ENCODE peak calls at places on chromosomes 11 and 22, in six cellular contexts. One of them, this sample, is unnamed. For H3K9me3, the result is how much of the 10 kb centered on the place peaks cover.

GRCh38 chr22:35564975-35565867 is 24.6 kb downstream of the RASD2 start:
- DNase-seq in colonic mucosa: no peak
- DNase-seq in ovary: no peak
- DNase-seq in left ventricle myocardium inferior: no peak
- DNase-seq in kidney: no peak
- DNase-seq in spleen: no peak
- DNase-seq in this sample: no peak

GRCh38 chr11:4607111-4607510 is 920 bp downstream of the TRIM68 start:
- DNase-seq in spleen: no peak
- DNase-seq in ovary: no peak
- DNase-seq in colonic mucosa: no peak
- DNase-seq in kidney: no peak
- DNase-seq in left ventricle myocardium inferior: no peak
- DNase-seq in this sample: no peak

GRCh38 chr11:57742087-57742452 is 779 bp downstream of the SELENOH start:
- DNase-seq in kidney: no peak
- DNase-seq in colonic mucosa: no peak
- DNase-seq in ovary: no peak
- DNase-seq in left ventricle myocardium inferior: no peak
- DNase-seq in spleen: peak
- DNase-seq in this sample: no peak

GRCh38 chr11:35290876-35291275 is 128.5 kb downstream of the SLC1A2 start:
- DNase-seq in colonic mucosa: no peak
- DNase-seq in kidney: no peak
- DNase-seq in left ventricle myocardium inferior: no peak
- DNase-seq in ovary: no peak
- DNase-seq in spleen: no peak
- DNase-seq in this sample: no peak

GRCh38 chr22:36129985-36130384 is 30.6 kb downstream of the APOL3 start:
- DNase-seq in colonic mucosa: no peak
- DNase-seq in ovary: no peak
- DNase-seq in spleen: no peak
- DNase-seq in kidney: no peak
- DNase-seq in left ventricle myocardium inferior: no peak
- DNase-seq in this sample: no peak

GRCh38 chr11:119755351-119756071 is 26.5 kb upstream of the NECTIN1 start:
- DNase-seq in ovary: no peak
- DNase-seq in colonic mucosa: no peak
- DNase-seq in spleen: peak
- DNase-seq in left ventricle myocardium inferior: no peak
- DNase-seq in kidney: no peak
- DNase-seq in this sample: no peak

GRCh38 chr11:42048141-42048540 is 588.7 kb upstream of the LRRC4C start:
- DNase-seq in spleen: no peak
- DNase-seq in colonic mucosa: no peak
- DNase-seq in left ventricle myocardium inferior: no peak
- DNase-seq in ovary: no peak
- DNase-seq in kidney: no peak
- DNase-seq in this sample: no peak

GRCh38 chr11:10325398-10326079 is 20.7 kb downstream of the ADM start:
- DNase-seq in kidney: no peak
- DNase-seq in left ventricle myocardium inferior: no peak
- DNase-seq in spleen: no peak
- DNase-seq in ovary: no peak
- DNase-seq in colonic mucosa: no peak
- DNase-seq in this sample: no peak

GRCh38 chr11:12233602-12233925 is 123.2 kb downstream of the MICAL2 start:
- DNase-seq in colonic mucosa: no peak
- DNase-seq in spleen: no peak
- DNase-seq in kidney: no peak
- DNase-seq in ovary: no peak
- DNase-seq in left ventricle myocardium inferior: no peak
- DNase-seq in this sample: no peak

GRCh38 chr11:19910931-19911330 is 198.3 kb downstream of the NAV2 start:
- DNase-seq in colonic mucosa: no peak
- DNase-seq in ovary: no peak
- DNase-seq in left ventricle myocardium inferior: no peak
- DNase-seq in kidney: no peak
- DNase-seq in spleen: no peak
- DNase-seq in this sample: no peak

GRCh38 chr11:60845338-60845737 is 3.4 kb downstream of the CCDC86 start:
- DNase-seq in left ventricle myocardium inferior: no peak
- DNase-seq in colonic mucosa: no peak
- DNase-seq in spleen: no peak
- DNase-seq in ovary: no peak
- DNase-seq in kidney: no peak
- DNase-seq in this sample: no peak

GRCh38 chr11:28417601-28418323 is 309.6 kb downstream of the METTL15 start:
- DNase-seq in kidney: no peak
- DNase-seq in spleen: no peak
- DNase-seq in ovary: no peak
- DNase-seq in colonic mucosa: no peak
- DNase-seq in left ventricle myocardium inferior: no peak
- DNase-seq in this sample: peak

GRCh38 chr11:86782781-86783180 is 17.6 kb upstream of the PRSS23 start:
- DNase-seq in spleen: no peak
- DNase-seq in kidney: no peak
- DNase-seq in colonic mucosa: no peak
- DNase-seq in left ventricle myocardium inferior: no peak
- DNase-seq in ovary: no peak
- DNase-seq in this sample: no peak

GRCh38 chr11:69439651-69440464 is 41.6 kb upstream of the LINC01488 start:
- DNase-seq in kidney: peak
- DNase-seq in colonic mucosa: no peak
- DNase-seq in ovary: no peak
- DNase-seq in left ventricle myocardium inferior: no peak
- DNase-seq in spleen: peak
- DNase-seq in this sample: no peak

GRCh38 chr11:2591805-2592204 is 108.0 kb downstream of the KCNQ1OT1 start:
- DNase-seq in spleen: no peak
- DNase-seq in ovary: no peak
- DNase-seq in colonic mucosa: no peak
- DNase-seq in left ventricle myocardium inferior: no peak
- DNase-seq in kidney: no peak
- DNase-seq in this sample: no peak

GRCh38 chr11:121452609-121453150 is at the start of gene SORL1-AS1:
- DNase-seq in ovary: no peak
- DNase-seq in left ventricle myocardium inferior: no peak
- DNase-seq in colonic mucosa: peak
- DNase-seq in kidney: no peak
- DNase-seq in spleen: no peak
- DNase-seq in this sample: no peak

GRCh38 chr11:68115285-68115684 is 5.9 kb downstream of the CHKA start:
- DNase-seq in kidney: no peak
- DNase-seq in left ventricle myocardium inferior: no peak
- DNase-seq in ovary: no peak
- DNase-seq in spleen: no peak
- DNase-seq in colonic mucosa: no peak
- DNase-seq in this sample: no peak

GRCh38 chr11:36509265-36509664 is 807 bp downstream of the TRAF6 start:
- DNase-seq in colonic mucosa: peak
- DNase-seq in left ventricle myocardium inferior: no peak
- DNase-seq in kidney: no peak
- DNase-seq in spleen: no peak
- DNase-seq in ovary: no peak
- DNase-seq in this sample: no peak

GRCh38 chr22:17897864-17898263 is 123.6 kb upstream of the BID start:
- DNase-seq in spleen: no peak
- DNase-seq in ovary: no peak
- DNase-seq in left ventricle myocardium inferior: no peak
- DNase-seq in colonic mucosa: no peak
- DNase-seq in kidney: no peak
- DNase-seq in this sample: no peak

GRCh38 chr11:33444835-33445594 is 187.8 kb downstream of the HIPK3 start:
- DNase-seq in left ventricle myocardium inferior: no peak
- DNase-seq in colonic mucosa: no peak
- DNase-seq in kidney: no peak
- DNase-seq in ovary: no peak
- DNase-seq in spleen: no peak
- DNase-seq in this sample: no peak

GRCh38 chr11:72848846-72849466 is 34.7 kb downstream of the ATG16L2 start:
- DNase-seq in spleen: no peak
- DNase-seq in colonic mucosa: no peak
- DNase-seq in kidney: no peak
- DNase-seq in ovary: peak
- DNase-seq in left ventricle myocardium inferior: no peak
- DNase-seq in this sample: peak

GRCh38 chr22:21941921-21942320 is 10.7 kb downstream of the PPM1F start:
- DNase-seq in kidney: no peak
- DNase-seq in ovary: no peak
- DNase-seq in colonic mucosa: no peak
- DNase-seq in left ventricle myocardium inferior: no peak
- DNase-seq in spleen: no peak
- DNase-seq in this sample: no peak

GRCh38 chr22:21940521-21940920 is 12.1 kb downstream of the PPM1F start:
- DNase-seq in kidney: no peak
- DNase-seq in ovary: no peak
- DNase-seq in left ventricle myocardium inferior: no peak
- DNase-seq in spleen: no peak
- DNase-seq in colonic mucosa: no peak
- DNase-seq in this sample: no peak

GRCh38 chr22:21943571-21944448 is 8.8 kb downstream of the PPM1F start:
- DNase-seq in kidney: no peak
- DNase-seq in left ventricle myocardium inferior: no peak
- DNase-seq in ovary: no peak
- DNase-seq in spleen: peak
- DNase-seq in colonic mucosa: no peak
- DNase-seq in this sample: no peak

GRCh38 chr22:21942939-21943338 is 9.7 kb downstream of the PPM1F start:
- DNase-seq in kidney: no peak
- DNase-seq in colonic mucosa: no peak
- DNase-seq in left ventricle myocardium inferior: no peak
- DNase-seq in ovary: no peak
- DNase-seq in spleen: peak
- DNase-seq in this sample: no peak

GRCh38 chr22:21942407-21942895 is 10.2 kb downstream of the PPM1F start:
- DNase-seq in left ventricle myocardium inferior: peak
- DNase-seq in spleen: peak
- DNase-seq in kidney: peak
- DNase-seq in colonic mucosa: peak
- DNase-seq in ovary: peak
- DNase-seq in this sample: no peak
- H3K4me3 ChIP-seq in left ventricle myocardium inferior: peak
- H3K4me3 ChIP-seq in spleen: no peak
- H3K4me3 ChIP-seq in kidney: no peak
- H3K4me3 ChIP-seq in colonic mucosa: no peak
- H3K4me3 ChIP-seq in ovary: no peak
- H3K4me3 ChIP-seq in this sample: no peak

GRCh38 chr11:133064152-133064877 is 468.0 kb downstream of the OPCML start:
- DNase-seq in colonic mucosa: no peak
- DNase-seq in kidney: peak
- DNase-seq in left ventricle myocardium inferior: peak
- DNase-seq in ovary: peak
- DNase-seq in spleen: peak
- DNase-seq in this sample: peak
- TF ChIP-seq CTCF in colonic mucosa: peak
- TF ChIP-seq CTCF in kidney: peak
- TF ChIP-seq CTCF in left ventricle myocardium inferior: peak
- TF ChIP-seq CTCF in ovary: no peak
- TF ChIP-seq CTCF in spleen: peak
- TF ChIP-seq CTCF in this sample: peak

DNA sequence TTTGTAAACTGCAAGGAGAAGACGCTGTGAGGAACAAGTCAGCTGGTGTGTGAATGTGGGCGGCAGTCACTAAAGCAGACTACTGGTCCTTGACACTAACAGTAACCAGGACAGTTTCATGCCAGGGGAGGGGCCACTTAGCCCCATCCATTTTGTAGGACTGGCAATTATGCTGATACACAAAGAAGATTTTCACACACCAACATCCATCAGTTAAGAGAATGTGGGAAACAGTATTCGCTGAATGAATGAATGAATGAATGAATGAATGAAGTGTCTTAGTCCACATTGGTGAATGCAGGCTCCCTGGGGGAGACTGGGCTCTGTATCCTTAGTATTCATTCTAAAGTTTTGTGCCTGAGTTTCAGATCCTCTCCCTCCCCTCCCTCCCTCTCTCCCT is 590.4 kb downstream of the BRD1 start:
- DNase-seq in ovary: no peak
- DNase-seq in colonic mucosa: no peak
- DNase-seq in kidney: no peak
- DNase-seq in spleen: no peak
- DNase-seq in left ventricle myocardium inferior: no peak
- DNase-seq in this sample: no peak
- H3K9me3 ChIP-seq in ovary: under half
- H3K9me3 ChIP-seq in colonic mucosa: under half
- H3K9me3 ChIP-seq in kidney: under half
- H3K9me3 ChIP-seq in spleen: under half
- H3K9me3 ChIP-seq in left ventricle myocardium inferior: under half
- H3K9me3 ChIP-seq in this sample: under half

GRCh38 chr11:66686100-66686785 is 8.6 kb upstream of the RBM4B start:
- DNase-seq in ovary: no peak
- DNase-seq in colonic mucosa: no peak
- DNase-seq in left ventricle myocardium inferior: no peak
- DNase-seq in spleen: peak
- DNase-seq in kidney: no peak
- DNase-seq in this sample: no peak
- H3K4me3 ChIP-seq in ovary: no peak
- H3K4me3 ChIP-seq in colonic mucosa: no peak
- H3K4me3 ChIP-seq in left ventricle myocardium inferior: no peak
- H3K4me3 ChIP-seq in spleen: no peak
- H3K4me3 ChIP-seq in kidney: no peak
- H3K4me3 ChIP-seq in this sample: no peak

GRCh38 chr22:45574069-45574703 is 71.5 kb downstream of the FBLN1 start:
- DNase-seq in colonic mucosa: no peak
- DNase-seq in left ventricle myocardium inferior: no peak
- DNase-seq in ovary: no peak
- DNase-seq in spleen: peak
- DNase-seq in kidney: peak
- DNase-seq in this sample: peak
- TF ChIP-seq CTCF in colonic mucosa: no peak
- TF ChIP-seq CTCF in left ventricle myocardium inferior: no peak
- TF ChIP-seq CTCF in ovary: no peak
- TF ChIP-seq CTCF in spleen: no peak
- TF ChIP-seq CTCF in kidney: no peak
- TF ChIP-seq CTCF in this sample: no peak

GRCh38 chr22:47622541-47622940 is 860.1 kb downstream of the TBC1D22A start:
- DNase-seq in ovary: no peak
- DNase-seq in kidney: no peak
- DNase-seq in colonic mucosa: no peak
- DNase-seq in left ventricle myocardium inferior: no peak
- DNase-seq in spleen: peak
- DNase-seq in this sample: no peak

GRCh38 chr22:47618611-47619010 is 856.2 kb downstream of the TBC1D22A start:
- DNase-seq in spleen: peak
- DNase-seq in kidney: no peak
- DNase-seq in colonic mucosa: no peak
- DNase-seq in ovary: no peak
- DNase-seq in left ventricle myocardium inferior: no peak
- DNase-seq in this sample: no peak

GRCh38 chr22:47619631-47620030 is 857.2 kb downstream of the TBC1D22A start:
- DNase-seq in left ventricle myocardium inferior: no peak
- DNase-seq in kidney: no peak
- DNase-seq in ovary: no peak
- DNase-seq in colonic mucosa: no peak
- DNase-seq in spleen: peak
- DNase-seq in this sample: no peak

GRCh38 chr22:47621253-47621652 is 858.8 kb downstream of the TBC1D22A start:
- DNase-seq in colonic mucosa: no peak
- DNase-seq in spleen: peak
- DNase-seq in kidney: no peak
- DNase-seq in left ventricle myocardium inferior: no peak
- DNase-seq in ovary: no peak
- DNase-seq in this sample: no peak

GRCh38 chr22:47620391-47620790 is 857.9 kb downstream of the TBC1D22A start:
- DNase-seq in spleen: peak
- DNase-seq in kidney: no peak
- DNase-seq in left ventricle myocardium inferior: no peak
- DNase-seq in ovary: no peak
- DNase-seq in colonic mucosa: no peak
- DNase-seq in this sample: no peak
- H3K9me3 ChIP-seq in spleen: under half
- H3K9me3 ChIP-seq in kidney: under half
- H3K9me3 ChIP-seq in left ventricle myocardium inferior: under half
- H3K9me3 ChIP-seq in ovary: under half
- H3K9me3 ChIP-seq in colonic mucosa: under half
- H3K9me3 ChIP-seq in this sample: under half